ENCODE peak calls at places on chromosomes 12 and 14, in four cellular contexts. One of them, this sample, is unnamed.

GRCh38 chr14:102610968-102611811 is 18.7 kb downstream of the RCOR1 start:
- DNase-seq in CD4-positive, alpha-beta memory T cell: no peak
- DNase-seq in stimulated activated CD8-positive, alpha-beta memory T cell treated with anti-CD3 and anti-CD28 coated beads, Interleukin-15, amount 100 ng/mL, for 1 hour: no peak
- DNase-seq in right lobe of liver: no peak
- DNase-seq in this sample: no peak

GRCh38 chr12:29534935-29535334 is 37.4 kb upstream of the OVCH1 start:
- DNase-seq in CD4-positive, alpha-beta memory T cell: no peak
- DNase-seq in stimulated activated CD8-positive, alpha-beta memory T cell treated with anti-CD3 and anti-CD28 coated beads, Interleukin-15, amount 100 ng/mL, for 1 hour: no peak
- DNase-seq in right lobe of liver: no peak
- DNase-seq in this sample: no peak

GRCh38 chr14:94021416-94022157 is 4.6 kb upstream of the OTUB2 start:
- DNase-seq in CD4-positive, alpha-beta memory T cell: no peak
- DNase-seq in stimulated activated CD8-positive, alpha-beta memory T cell treated with anti-CD3 and anti-CD28 coated beads, Interleukin-15, amount 100 ng/mL, for 1 hour: no peak
- DNase-seq in right lobe of liver: no peak
- DNase-seq in this sample: no peak

GRCh38 chr14:94143239-94143638 is 13.8 kb upstream of the IFI27L2 start:
- DNase-seq in CD4-positive, alpha-beta memory T cell: no peak
- DNase-seq in stimulated activated CD8-positive, alpha-beta memory T cell treated with anti-CD3 and anti-CD28 coated beads, Interleukin-15, amount 100 ng/mL, for 1 hour: no peak
- DNase-seq in right lobe of liver: no peak
- DNase-seq in this sample: no peak

GRCh38 chr12:56991319-56991906 is 14.9 kb downstream of the ZBTB39 start:
- DNase-seq in CD4-positive, alpha-beta memory T cell: no peak
- DNase-seq in stimulated activated CD8-positive, alpha-beta memory T cell treated with anti-CD3 and anti-CD28 coated beads, Interleukin-15, amount 100 ng/mL, for 1 hour: no peak
- DNase-seq in right lobe of liver: peak; percentile 79
- DNase-seq in this sample: no peak

GRCh38 chr12:123532808-123533649 is 490 bp downstream of the RILPL1 start:
- DNase-seq in CD4-positive, alpha-beta memory T cell: no peak
- DNase-seq in stimulated activated CD8-positive, alpha-beta memory T cell treated with anti-CD3 and anti-CD28 coated beads, Interleukin-15, amount 100 ng/mL, for 1 hour: no peak
- DNase-seq in right lobe of liver: peak; percentile 68
- DNase-seq in this sample: peak; percentile 58

GRCh38 chr14:91171291-91171690 is 57.4 kb downstream of the DGLUCY start:
- DNase-seq in CD4-positive, alpha-beta memory T cell: no peak
- DNase-seq in stimulated activated CD8-positive, alpha-beta memory T cell treated with anti-CD3 and anti-CD28 coated beads, Interleukin-15, amount 100 ng/mL, for 1 hour: no peak
- DNase-seq in right lobe of liver: no peak
- DNase-seq in this sample: no peak

GRCh38 chr12:106223485-106224391 is 24.1 kb downstream of the CKAP4 start:
- DNase-seq in CD4-positive, alpha-beta memory T cell: peak; percentile 73
- DNase-seq in stimulated activated CD8-positive, alpha-beta memory T cell treated with anti-CD3 and anti-CD28 coated beads, Interleukin-15, amount 100 ng/mL, for 1 hour: peak; percentile 49
- DNase-seq in right lobe of liver: peak; percentile 75
- DNase-seq in this sample: peak; percentile 34

GRCh38 chr12:102120886-102121285 is 903 bp downstream of the PARPBP start:
- DNase-seq in CD4-positive, alpha-beta memory T cell: no peak
- DNase-seq in stimulated activated CD8-positive, alpha-beta memory T cell treated with anti-CD3 and anti-CD28 coated beads, Interleukin-15, amount 100 ng/mL, for 1 hour: no peak
- DNase-seq in right lobe of liver: no peak
- DNase-seq in this sample: peak; percentile 21

GRCh38 chr12:92502417-92503028 is 200.3 kb upstream of the PLEKHG7 start:
- DNase-seq in CD4-positive, alpha-beta memory T cell: peak; percentile 6
- DNase-seq in stimulated activated CD8-positive, alpha-beta memory T cell treated with anti-CD3 and anti-CD28 coated beads, Interleukin-15, amount 100 ng/mL, for 1 hour: no peak
- DNase-seq in right lobe of liver: peak; percentile 53
- DNase-seq in this sample: no peak

GRCh38 chr12:54357802-54358619 is 6.3 kb downstream of the GPR84 start:
- DNase-seq in CD4-positive, alpha-beta memory T cell: peak; percentile 43
- DNase-seq in stimulated activated CD8-positive, alpha-beta memory T cell treated with anti-CD3 and anti-CD28 coated beads, Interleukin-15, amount 100 ng/mL, for 1 hour: no peak
- DNase-seq in right lobe of liver: no peak
- DNase-seq in this sample: no peak

GRCh38 chr14:64061706-64062105 is 208.9 kb downstream of the SYNE2 start:
- DNase-seq in CD4-positive, alpha-beta memory T cell: no peak
- DNase-seq in stimulated activated CD8-positive, alpha-beta memory T cell treated with anti-CD3 and anti-CD28 coated beads, Interleukin-15, amount 100 ng/mL, for 1 hour: no peak
- DNase-seq in right lobe of liver: no peak
- DNase-seq in this sample: no peak

GRCh38 chr12:110199360-110200123 is 75.4 kb downstream of the IFT81 start:
- DNase-seq in CD4-positive, alpha-beta memory T cell: no peak
- DNase-seq in stimulated activated CD8-positive, alpha-beta memory T cell treated with anti-CD3 and anti-CD28 coated beads, Interleukin-15, amount 100 ng/mL, for 1 hour: no peak
- DNase-seq in right lobe of liver: no peak
- DNase-seq in this sample: no peak

GRCh38 chr14:31717294-31718085 is 156.3 kb downstream of the NUBPL start:
- DNase-seq in CD4-positive, alpha-beta memory T cell: no peak
- DNase-seq in stimulated activated CD8-positive, alpha-beta memory T cell treated with anti-CD3 and anti-CD28 coated beads, Interleukin-15, amount 100 ng/mL, for 1 hour: no peak
- DNase-seq in right lobe of liver: no peak
- DNase-seq in this sample: no peak

GRCh38 chr12:8894986-8895385 is 19.3 kb upstream of the PHC1 start:
- DNase-seq in CD4-positive, alpha-beta memory T cell: no peak
- DNase-seq in stimulated activated CD8-positive, alpha-beta memory T cell treated with anti-CD3 and anti-CD28 coated beads, Interleukin-15, amount 100 ng/mL, for 1 hour: no peak
- DNase-seq in right lobe of liver: no peak
- DNase-seq in this sample: no peak

GRCh38 chr12:102959391-102959790 is 1.9 kb downstream of the ASCL1 start:
- DNase-seq in CD4-positive, alpha-beta memory T cell: no peak
- DNase-seq in stimulated activated CD8-positive, alpha-beta memory T cell treated with anti-CD3 and anti-CD28 coated beads, Interleukin-15, amount 100 ng/mL, for 1 hour: no peak
- DNase-seq in right lobe of liver: no peak
- DNase-seq in this sample: no peak

GRCh38 chr12:39764944-39765560 is 145.4 kb upstream of the ABCD2 start:
- DNase-seq in CD4-positive, alpha-beta memory T cell: peak; percentile 11
- DNase-seq in stimulated activated CD8-positive, alpha-beta memory T cell treated with anti-CD3 and anti-CD28 coated beads, Interleukin-15, amount 100 ng/mL, for 1 hour: no peak
- DNase-seq in right lobe of liver: no peak
- DNase-seq in this sample: peak; percentile 16

GRCh38 chr14:96666088-96666487 is 131.1 kb upstream of the VRK1 start:
- DNase-seq in CD4-positive, alpha-beta memory T cell: no peak
- DNase-seq in stimulated activated CD8-positive, alpha-beta memory T cell treated with anti-CD3 and anti-CD28 coated beads, Interleukin-15, amount 100 ng/mL, for 1 hour: no peak
- DNase-seq in right lobe of liver: no peak
- DNase-seq in this sample: no peak

GRCh38 chr12:104864668-104865067 is 93.4 kb downstream of the SLC41A2 start:
- DNase-seq in CD4-positive, alpha-beta memory T cell: no peak
- DNase-seq in stimulated activated CD8-positive, alpha-beta memory T cell treated with anti-CD3 and anti-CD28 coated beads, Interleukin-15, amount 100 ng/mL, for 1 hour: no peak
- DNase-seq in right lobe of liver: no peak
- DNase-seq in this sample: no peak

GRCh38 chr12:3594966-3595365 is 104.0 kb downstream of the PRMT8 start:
- DNase-seq in CD4-positive, alpha-beta memory T cell: no peak
- DNase-seq in stimulated activated CD8-positive, alpha-beta memory T cell treated with anti-CD3 and anti-CD28 coated beads, Interleukin-15, amount 100 ng/mL, for 1 hour: no peak
- DNase-seq in right lobe of liver: no peak
- DNase-seq in this sample: no peak

GRCh38 chr12:56988207-56988739 is 18.1 kb downstream of the ZBTB39 start:
- DNase-seq in CD4-positive, alpha-beta memory T cell: no peak
- DNase-seq in stimulated activated CD8-positive, alpha-beta memory T cell treated with anti-CD3 and anti-CD28 coated beads, Interleukin-15, amount 100 ng/mL, for 1 hour: no peak
- DNase-seq in right lobe of liver: no peak
- DNase-seq in this sample: no peak

GRCh38 chr12:67741234-67741633 is 92.7 kb downstream of the DYRK2 start:
- DNase-seq in CD4-positive, alpha-beta memory T cell: no peak
- DNase-seq in stimulated activated CD8-positive, alpha-beta memory T cell treated with anti-CD3 and anti-CD28 coated beads, Interleukin-15, amount 100 ng/mL, for 1 hour: no peak
- DNase-seq in right lobe of liver: no peak
- DNase-seq in this sample: no peak

GRCh38 chr12:20740972-20741371 is 45.8 kb downstream of the SLCO1C1 start:
- DNase-seq in CD4-positive, alpha-beta memory T cell: no peak
- DNase-seq in stimulated activated CD8-positive, alpha-beta memory T cell treated with anti-CD3 and anti-CD28 coated beads, Interleukin-15, amount 100 ng/mL, for 1 hour: no peak
- DNase-seq in right lobe of liver: no peak
- DNase-seq in this sample: no peak

GRCh38 chr14:69321601-69322330 is 61.8 kb downstream of the GALNT16 start:
- DNase-seq in CD4-positive, alpha-beta memory T cell: no peak
- DNase-seq in stimulated activated CD8-positive, alpha-beta memory T cell treated with anti-CD3 and anti-CD28 coated beads, Interleukin-15, amount 100 ng/mL, for 1 hour: no peak
- DNase-seq in right lobe of liver: peak; percentile 38
- DNase-seq in this sample: no peak

GRCh38 chr14:71711619-71712018 is 220.6 kb upstream of the RGS6 start:
- DNase-seq in CD4-positive, alpha-beta memory T cell: no peak
- DNase-seq in stimulated activated CD8-positive, alpha-beta memory T cell treated with anti-CD3 and anti-CD28 coated beads, Interleukin-15, amount 100 ng/mL, for 1 hour: no peak
- DNase-seq in right lobe of liver: no peak
- DNase-seq in this sample: peak; percentile 23

GRCh38 chr14:75981426-75981825 is 369 bp downstream of the TGFB3 start:
- DNase-seq in CD4-positive, alpha-beta memory T cell: no peak
- DNase-seq in stimulated activated CD8-positive, alpha-beta memory T cell treated with anti-CD3 and anti-CD28 coated beads, Interleukin-15, amount 100 ng/mL, for 1 hour: no peak
- DNase-seq in right lobe of liver: no peak
- DNase-seq in this sample: no peak

GRCh38 chr14:23119362-23120327 is 590 bp upstream of the CEBPE start:
- DNase-seq in CD4-positive, alpha-beta memory T cell: peak; percentile 52
- DNase-seq in stimulated activated CD8-positive, alpha-beta memory T cell treated with anti-CD3 and anti-CD28 coated beads, Interleukin-15, amount 100 ng/mL, for 1 hour: no peak
- DNase-seq in right lobe of liver: no peak
- DNase-seq in this sample: no peak

GRCh38 chr14:97109234-97109633 is 312.1 kb downstream of the VRK1 start:
- DNase-seq in CD4-positive, alpha-beta memory T cell: no peak
- DNase-seq in stimulated activated CD8-positive, alpha-beta memory T cell treated with anti-CD3 and anti-CD28 coated beads, Interleukin-15, amount 100 ng/mL, for 1 hour: no peak
- DNase-seq in right lobe of liver: no peak
- DNase-seq in this sample: no peak

GRCh38 chr12:48366131-48366530 is 15.4 kb upstream of the ZNF641 start:
- DNase-seq in CD4-positive, alpha-beta memory T cell: no peak
- DNase-seq in stimulated activated CD8-positive, alpha-beta memory T cell treated with anti-CD3 and anti-CD28 coated beads, Interleukin-15, amount 100 ng/mL, for 1 hour: no peak
- DNase-seq in right lobe of liver: no peak
- DNase-seq in this sample: no peak

GRCh38 chr14:63504628-63505027 is 38.5 kb downstream of the PPP2R5E start:
- DNase-seq in CD4-positive, alpha-beta memory T cell: no peak
- DNase-seq in stimulated activated CD8-positive, alpha-beta memory T cell treated with anti-CD3 and anti-CD28 coated beads, Interleukin-15, amount 100 ng/mL, for 1 hour: no peak
- DNase-seq in right lobe of liver: no peak
- DNase-seq in this sample: no peak

GRCh38 chr14:63761356-63762117 is 33.7 kb upstream of the SGPP1 start:
- DNase-seq in CD4-positive, alpha-beta memory T cell: no peak
- DNase-seq in stimulated activated CD8-positive, alpha-beta memory T cell treated with anti-CD3 and anti-CD28 coated beads, Interleukin-15, amount 100 ng/mL, for 1 hour: no peak
- DNase-seq in right lobe of liver: no peak
- DNase-seq in this sample: no peak